ENCODE peak calls at places on chromosomes 3 and 15, in six cellular contexts. One of them, this sample, is unnamed.
A peak's percentile ranks its signal among the peaks of the same experiment; 100 is the strongest.

GRCh38 chr3:119598410-119599098 is 869 bp downstream of the PLA1A start:
- DNase-seq in thyroid gland: no peak
- DNase-seq in psoas muscle: no peak
- DNase-seq in heart left ventricle: no peak
- DNase-seq in uterus: no peak
- DNase-seq in Peyer's patch: no peak
- DNase-seq in this sample: no peak

GRCh38 chr15:95325763-95326688 is 1004.5 kb upstream of the NR2F2 start:
- DNase-seq in psoas muscle: no peak
- DNase-seq in uterus: no peak
- DNase-seq in Peyer's patch: no peak
- DNase-seq in heart left ventricle: no peak
- DNase-seq in thyroid gland: no peak
- DNase-seq in this sample: no peak

GRCh38 chr15:69535101-69535638 is 82.6 kb downstream of the RPLP1 start:
- DNase-seq in thyroid gland: no peak
- DNase-seq in uterus: no peak
- DNase-seq in heart left ventricle: no peak
- DNase-seq in Peyer's patch: no peak
- DNase-seq in psoas muscle: no peak
- DNase-seq in this sample: no peak

GRCh38 chr3:127482216-127483004 is 108.1 kb downstream of the TPRA1 start:
- DNase-seq in heart left ventricle: no peak
- DNase-seq in psoas muscle: no peak
- DNase-seq in Peyer's patch: peak; percentile 25
- DNase-seq in uterus: no peak
- DNase-seq in thyroid gland: no peak
- DNase-seq in this sample: no peak

GRCh38 chr3:19881036-19881435 is 53.0 kb downstream of the EFHB start:
- DNase-seq in psoas muscle: no peak
- DNase-seq in Peyer's patch: no peak
- DNase-seq in thyroid gland: no peak
- DNase-seq in heart left ventricle: no peak
- DNase-seq in uterus: no peak
- DNase-seq in this sample: no peak

GRCh38 chr3:67644827-67645226 is 9.6 kb downstream of the SUCLG2 start:
- DNase-seq in psoas muscle: no peak
- DNase-seq in thyroid gland: no peak
- DNase-seq in Peyer's patch: no peak
- DNase-seq in heart left ventricle: no peak
- DNase-seq in uterus: no peak
- DNase-seq in this sample: no peak

GRCh38 chr15:34616613-34617012 is 33.2 kb upstream of the GOLGA8B start:
- DNase-seq in heart left ventricle: peak; percentile 32
- DNase-seq in Peyer's patch: no peak
- DNase-seq in uterus: no peak
- DNase-seq in psoas muscle: no peak
- DNase-seq in thyroid gland: peak; percentile 31
- DNase-seq in this sample: no peak

GRCh38 chr3:126124148-126124868 is 40.4 kb upstream of the SLC41A3 start:
- DNase-seq in psoas muscle: peak; percentile 44
- DNase-seq in thyroid gland: no peak
- DNase-seq in Peyer's patch: peak; percentile 32
- DNase-seq in uterus: peak; percentile 5
- DNase-seq in heart left ventricle: no peak
- DNase-seq in this sample: peak; percentile 38

GRCh38 chr3:150216041-150216811 is 191.9 kb upstream of the TSC22D2 start:
- DNase-seq in uterus: no peak
- DNase-seq in heart left ventricle: peak; percentile 73
- DNase-seq in psoas muscle: peak; percentile 71
- DNase-seq in Peyer's patch: no peak
- DNase-seq in thyroid gland: peak; percentile 80
- DNase-seq in this sample: no peak

GRCh38 chr3:9395570-9396300 is 1.7 kb upstream of the SETD5 start:
- DNase-seq in heart left ventricle: no peak
- DNase-seq in uterus: no peak
- DNase-seq in thyroid gland: no peak
- DNase-seq in Peyer's patch: no peak
- DNase-seq in psoas muscle: no peak
- DNase-seq in this sample: no peak

GRCh38 chr3:155416500-155417118 is 123.1 kb upstream of the STRIT1 start:
- DNase-seq in uterus: no peak
- DNase-seq in thyroid gland: no peak
- DNase-seq in heart left ventricle: no peak
- DNase-seq in psoas muscle: no peak
- DNase-seq in Peyer's patch: no peak
- DNase-seq in this sample: no peak

GRCh38 chr3:196868297-196868661 is 559 bp downstream of the SENP5 start:
- DNase-seq in uterus: no peak
- DNase-seq in heart left ventricle: no peak
- DNase-seq in thyroid gland: no peak
- DNase-seq in Peyer's patch: peak; percentile 47
- DNase-seq in psoas muscle: no peak
- DNase-seq in this sample: peak; percentile 52

GRCh38 chr15:45714501-45715488 is 80.0 kb downstream of the SQOR start:
- DNase-seq in uterus: peak; percentile 72
- DNase-seq in heart left ventricle: peak; percentile 58
- DNase-seq in Peyer's patch: peak; percentile 70
- DNase-seq in thyroid gland: peak; percentile 61
- DNase-seq in psoas muscle: peak; percentile 56
- DNase-seq in this sample: peak; percentile 54

GRCh38 chr3:188594137-188594536 is 440.2 kb downstream of the LPP start:
- DNase-seq in heart left ventricle: no peak
- DNase-seq in Peyer's patch: no peak
- DNase-seq in uterus: no peak
- DNase-seq in thyroid gland: no peak
- DNase-seq in psoas muscle: no peak
- DNase-seq in this sample: no peak

GRCh38 chr3:164608554-164609276 is 469.6 kb downstream of the SI start:
- DNase-seq in thyroid gland: no peak
- DNase-seq in heart left ventricle: no peak
- DNase-seq in uterus: no peak
- DNase-seq in Peyer's patch: no peak
- DNase-seq in psoas muscle: no peak
- DNase-seq in this sample: no peak

GRCh38 chr3:190862209-190863118 is at the start of gene GMNC:
- DNase-seq in Peyer's patch: peak; percentile 85
- DNase-seq in heart left ventricle: peak; percentile 93
- DNase-seq in psoas muscle: peak; percentile 92
- DNase-seq in uterus: peak; percentile 60
- DNase-seq in thyroid gland: peak; percentile 71
- DNase-seq in this sample: peak; percentile 88

GRCh38 chr3:6807967-6808588 is 52.8 kb upstream of the GRM7 start:
- DNase-seq in Peyer's patch: no peak
- DNase-seq in thyroid gland: no peak
- DNase-seq in uterus: no peak
- DNase-seq in heart left ventricle: no peak
- DNase-seq in psoas muscle: no peak
- DNase-seq in this sample: no peak

GRCh38 chr15:68409736-68410370 is 22.1 kb downstream of the ITGA11 start:
- DNase-seq in uterus: peak; percentile 10
- DNase-seq in heart left ventricle: no peak
- DNase-seq in psoas muscle: no peak
- DNase-seq in thyroid gland: no peak
- DNase-seq in Peyer's patch: peak; percentile 34
- DNase-seq in this sample: no peak

GRCh38 chr3:177451277-177451880 is 254.1 kb upstream of the TBL1XR1 start:
- DNase-seq in thyroid gland: no peak
- DNase-seq in heart left ventricle: no peak
- DNase-seq in Peyer's patch: no peak
- DNase-seq in uterus: no peak
- DNase-seq in psoas muscle: no peak
- DNase-seq in this sample: no peak

GRCh38 chr3:79406175-79406574 is 361.6 kb downstream of the ROBO1 start:
- DNase-seq in Peyer's patch: no peak
- DNase-seq in uterus: no peak
- DNase-seq in psoas muscle: no peak
- DNase-seq in thyroid gland: no peak
- DNase-seq in heart left ventricle: no peak
- DNase-seq in this sample: no peak

GRCh38 chr15:74303741-74304309 is 63.6 kb downstream of the CYP11A1 start:
- DNase-seq in psoas muscle: no peak
- DNase-seq in Peyer's patch: no peak
- DNase-seq in heart left ventricle: no peak
- DNase-seq in thyroid gland: no peak
- DNase-seq in uterus: no peak
- DNase-seq in this sample: no peak

GRCh38 chr15:32952901-32953889 is 235.4 kb downstream of the GREM1 start:
- DNase-seq in uterus: peak; percentile 33
- DNase-seq in Peyer's patch: no peak
- DNase-seq in thyroid gland: no peak
- DNase-seq in heart left ventricle: peak; percentile 31
- DNase-seq in psoas muscle: no peak
- DNase-seq in this sample: no peak

GRCh38 chr15:32957219-32957618 is 237.3 kb downstream of the FMN1 start:
- DNase-seq in heart left ventricle: no peak
- DNase-seq in uterus: no peak
- DNase-seq in Peyer's patch: no peak
- DNase-seq in psoas muscle: no peak
- DNase-seq in thyroid gland: no peak
- DNase-seq in this sample: no peak

GRCh38 chr15:32959077-32959476 is 235.4 kb downstream of the FMN1 start:
- DNase-seq in psoas muscle: no peak
- DNase-seq in uterus: no peak
- DNase-seq in Peyer's patch: no peak
- DNase-seq in heart left ventricle: no peak
- DNase-seq in thyroid gland: no peak
- DNase-seq in this sample: no peak

GRCh38 chr15:32952062-32952461 is 234.3 kb downstream of the GREM1 start:
- DNase-seq in Peyer's patch: no peak
- DNase-seq in heart left ventricle: no peak
- DNase-seq in psoas muscle: no peak
- DNase-seq in thyroid gland: no peak
- DNase-seq in uterus: no peak
- DNase-seq in this sample: no peak

GRCh38 chr15:32956006-32956405 is 238.2 kb downstream of the GREM1 start:
- DNase-seq in heart left ventricle: no peak
- DNase-seq in Peyer's patch: no peak
- DNase-seq in psoas muscle: no peak
- DNase-seq in uterus: no peak
- DNase-seq in thyroid gland: no peak
- DNase-seq in this sample: no peak
- H3K27ac ChIP-seq in heart left ventricle: no peak overlapping the region
- H3K27ac ChIP-seq in Peyer's patch: no peak overlapping the region
- H3K27ac ChIP-seq in psoas muscle: no peak overlapping the region
- H3K27ac ChIP-seq in uterus: no peak overlapping the region
- H3K27ac ChIP-seq in thyroid gland: no peak overlapping the region
- H3K27ac ChIP-seq in this sample: no peak overlapping the region

GRCh38 chr15:27342991-27343390 is 372.0 kb downstream of the GABRG3 start:
- DNase-seq in Peyer's patch: no peak
- DNase-seq in thyroid gland: peak; percentile 11
- DNase-seq in heart left ventricle: no peak
- DNase-seq in psoas muscle: no peak
- DNase-seq in uterus: no peak
- DNase-seq in this sample: no peak

GRCh38 chr15:27336676-27337075 is 365.7 kb downstream of the GABRG3 start:
- DNase-seq in Peyer's patch: no peak
- DNase-seq in thyroid gland: no peak
- DNase-seq in psoas muscle: no peak
- DNase-seq in heart left ventricle: no peak
- DNase-seq in uterus: no peak
- DNase-seq in this sample: no peak

GRCh38 chr15:27341780-27342343 is 370.9 kb downstream of the GABRG3 start:
- DNase-seq in uterus: no peak
- DNase-seq in thyroid gland: no peak
- DNase-seq in psoas muscle: no peak
- DNase-seq in Peyer's patch: no peak
- DNase-seq in heart left ventricle: no peak
- DNase-seq in this sample: no peak

GRCh38 chr15:27339138-27339537 is 368.2 kb downstream of the GABRG3 start:
- DNase-seq in psoas muscle: no peak
- DNase-seq in Peyer's patch: no peak
- DNase-seq in uterus: no peak
- DNase-seq in heart left ventricle: no peak
- DNase-seq in thyroid gland: no peak
- DNase-seq in this sample: no peak
- TF ChIP-seq CTCF in psoas muscle: no peak
- TF ChIP-seq CTCF in Peyer's patch: no peak
- TF ChIP-seq CTCF in uterus: no peak
- TF ChIP-seq CTCF in heart left ventricle: no peak
- TF ChIP-seq CTCF in thyroid gland: no peak
- TF ChIP-seq CTCF in this sample: no peak

GRCh38 chr3:124764746-124765145 is 34.5 kb downstream of the UMPS start:
- DNase-seq in uterus: no peak
- DNase-seq in Peyer's patch: no peak
- DNase-seq in thyroid gland: no peak
- DNase-seq in heart left ventricle: no peak
- DNase-seq in psoas muscle: no peak
- DNase-seq in this sample: no peak
- H3K36me3 ChIP-seq in uterus: no peaks in the 10 kb centered on the region
- H3K36me3 ChIP-seq in Peyer's patch: no peaks in the 10 kb centered on the region
- H3K36me3 ChIP-seq in thyroid gland: peaks cover 12% of the 10 kb centered on the region
- H3K36me3 ChIP-seq in heart left ventricle: peaks cover 2% of the 10 kb centered on the region
- H3K36me3 ChIP-seq in psoas muscle: no peaks in the 10 kb centered on the region
- H3K36me3 ChIP-seq in this sample: peaks cover 66% of the 10 kb centered on the region

DNA sequence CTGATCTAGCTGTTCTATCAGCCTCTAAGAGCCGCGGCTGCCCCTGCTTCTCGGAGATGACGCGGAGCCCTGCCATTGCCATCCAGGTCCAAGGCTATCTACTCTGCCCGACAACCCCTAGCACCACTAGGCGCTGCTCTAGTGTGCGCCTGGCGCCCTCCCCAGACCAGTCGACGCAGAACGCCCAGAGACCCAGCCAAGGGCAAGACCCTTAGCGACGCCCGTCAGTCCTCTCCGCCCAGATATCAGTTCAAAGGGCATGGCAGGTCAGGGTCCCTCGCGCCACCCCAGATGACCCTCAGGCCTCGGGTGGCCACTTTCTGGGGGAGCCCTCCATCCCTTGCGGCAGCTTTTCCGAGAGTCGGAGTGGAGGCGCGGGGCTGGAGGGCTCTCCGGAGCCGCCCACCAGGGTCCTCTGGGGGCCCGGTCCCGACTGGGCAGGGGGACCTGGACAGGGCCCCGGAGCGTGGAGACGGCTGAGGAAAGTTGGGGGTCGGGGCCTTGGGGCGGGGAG is 371 bp upstream of the CLSTN2 start:
- DNase-seq in psoas muscle: peak; percentile 82
- DNase-seq in uterus: peak; percentile 52
- DNase-seq in Peyer's patch: peak; percentile 50
- DNase-seq in heart left ventricle: peak; percentile 78
- DNase-seq in thyroid gland: peak; percentile 40
- DNase-seq in this sample: peak; percentile 46
- H3K27ac ChIP-seq in psoas muscle: no peak overlapping the region
- H3K27ac ChIP-seq in uterus: peak overlapping the region; percentile 27
- H3K27ac ChIP-seq in Peyer's patch: no peak overlapping the region
- H3K27ac ChIP-seq in heart left ventricle: no peak overlapping the region
- H3K27ac ChIP-seq in thyroid gland: no peak overlapping the region
- H3K27ac ChIP-seq in this sample: no peak overlapping the region

This sample was measured in lower lobe of right lung.